ENCODE peak calls at places on chromosomes 12 and 14, in six cellular contexts. One of them, this sample, is unnamed.

GRCh38 chr14:95296595-95297365 is 22.9 kb downstream of the CLMN start:
- DNase-seq in A549: no peak
- DNase-seq in GM12878: no peak
- DNase-seq in endothelial cell of umbilical vein: no peak
- DNase-seq in K562: no peak
- DNase-seq in HepG2: no peak
- DNase-seq in this sample: no peak

GRCh38 chr12:1936406-1937320 is 18.2 kb upstream of the CACNA2D4 start:
- DNase-seq in A549: peak; percentile 71
- DNase-seq in endothelial cell of umbilical vein: peak; percentile 20
- DNase-seq in GM12878: no peak
- DNase-seq in K562: no peak
- DNase-seq in HepG2: no peak
- DNase-seq in this sample: no peak

GRCh38 chr14:56156096-56156495 is 37.9 kb downstream of the PELI2 start:
- DNase-seq in GM12878: no peak
- DNase-seq in K562: no peak
- DNase-seq in HepG2: no peak
- DNase-seq in endothelial cell of umbilical vein: no peak
- DNase-seq in A549: no peak
- DNase-seq in this sample: no peak

GRCh38 chr14:103930051-103930604 is 1.9 kb downstream of the TDRD9 start:
- DNase-seq in endothelial cell of umbilical vein: no peak
- DNase-seq in K562: no peak
- DNase-seq in HepG2: peak; percentile 48
- DNase-seq in GM12878: no peak
- DNase-seq in A549: no peak
- DNase-seq in this sample: peak; percentile 58

GRCh38 chr14:89773151-89773550 is 181.4 kb downstream of the EFCAB11 start:
- DNase-seq in endothelial cell of umbilical vein: no peak
- DNase-seq in GM12878: no peak
- DNase-seq in HepG2: no peak
- DNase-seq in A549: no peak
- DNase-seq in K562: no peak
- DNase-seq in this sample: no peak

GRCh38 chr14:85546390-85546789 is 16.4 kb downstream of the FLRT2 start:
- DNase-seq in GM12878: no peak
- DNase-seq in K562: no peak
- DNase-seq in HepG2: no peak
- DNase-seq in A549: no peak
- DNase-seq in endothelial cell of umbilical vein: no peak
- DNase-seq in this sample: no peak

GRCh38 chr12:41981758-41982157 is 162.9 kb downstream of the GXYLT1 start:
- DNase-seq in GM12878: no peak
- DNase-seq in A549: peak; percentile 46
- DNase-seq in K562: no peak
- DNase-seq in HepG2: no peak
- DNase-seq in endothelial cell of umbilical vein: no peak
- DNase-seq in this sample: no peak

GRCh38 chr12:59425798-59426197 is 170.0 kb upstream of the SLC16A7 start:
- DNase-seq in GM12878: no peak
- DNase-seq in A549: no peak
- DNase-seq in K562: no peak
- DNase-seq in HepG2: no peak
- DNase-seq in endothelial cell of umbilical vein: no peak
- DNase-seq in this sample: no peak

GRCh38 chr14:58082491-58083098 is 69.4 kb downstream of the ARMH4 start:
- DNase-seq in endothelial cell of umbilical vein: peak; percentile 81
- DNase-seq in A549: peak; percentile 74
- DNase-seq in K562: peak; percentile 18
- DNase-seq in GM12878: no peak
- DNase-seq in HepG2: no peak
- DNase-seq in this sample: peak; percentile 26

GRCh38 chr12:108845696-108846095 is 11.7 kb downstream of the SSH1 start:
- DNase-seq in endothelial cell of umbilical vein: no peak
- DNase-seq in K562: no peak
- DNase-seq in GM12878: no peak
- DNase-seq in HepG2: no peak
- DNase-seq in A549: no peak
- DNase-seq in this sample: peak; percentile 88

GRCh38 chr14:63996016-63996415 is 143.2 kb downstream of the SYNE2 start:
- DNase-seq in A549: no peak
- DNase-seq in endothelial cell of umbilical vein: no peak
- DNase-seq in GM12878: no peak
- DNase-seq in K562: no peak
- DNase-seq in HepG2: no peak
- DNase-seq in this sample: no peak

GRCh38 chr12:14948672-14949071 is 10.3 kb upstream of the ERP27 start:
- DNase-seq in A549: peak; percentile 44
- DNase-seq in K562: no peak
- DNase-seq in GM12878: peak; percentile 90
- DNase-seq in HepG2: no peak
- DNase-seq in endothelial cell of umbilical vein: peak; percentile 93
- DNase-seq in this sample: peak; percentile 92

GRCh38 chr14:32473476-32473875 is 144.4 kb downstream of the AKAP6 start:
- DNase-seq in HepG2: peak; percentile 69
- DNase-seq in A549: peak; percentile 64
- DNase-seq in endothelial cell of umbilical vein: no peak
- DNase-seq in K562: no peak
- DNase-seq in GM12878: no peak
- DNase-seq in this sample: no peak

GRCh38 chr14:64807588-64807987 is 72.1 kb downstream of the SPTB start:
- DNase-seq in K562: no peak
- DNase-seq in HepG2: no peak
- DNase-seq in GM12878: no peak
- DNase-seq in endothelial cell of umbilical vein: no peak
- DNase-seq in A549: no peak
- DNase-seq in this sample: no peak

GRCh38 chr14:52153939-52154338 is 85.1 kb upstream of the NID2 start:
- DNase-seq in GM12878: no peak
- DNase-seq in K562: no peak
- DNase-seq in HepG2: no peak
- DNase-seq in A549: no peak
- DNase-seq in endothelial cell of umbilical vein: no peak
- DNase-seq in this sample: no peak

GRCh38 chr14:77181603-77182437 is at the start of gene TMEM63C:
- DNase-seq in A549: peak; percentile 88
- DNase-seq in K562: no peak
- DNase-seq in endothelial cell of umbilical vein: no peak
- DNase-seq in HepG2: peak; percentile 29
- DNase-seq in GM12878: peak; percentile 21
- DNase-seq in this sample: peak; percentile 16

GRCh38 chr12:100404769-100405407 is 48.0 kb downstream of the SLC17A8 start:
- DNase-seq in endothelial cell of umbilical vein: peak; percentile 48
- DNase-seq in K562: peak; percentile 56
- DNase-seq in HepG2: peak; percentile 76
- DNase-seq in A549: peak; percentile 58
- DNase-seq in GM12878: peak; percentile 11
- DNase-seq in this sample: peak; percentile 79

GRCh38 chr12:14327717-14328116 is 37.8 kb upstream of the ATF7IP start:
- DNase-seq in GM12878: no peak
- DNase-seq in K562: no peak
- DNase-seq in A549: no peak
- DNase-seq in endothelial cell of umbilical vein: no peak
- DNase-seq in HepG2: no peak
- DNase-seq in this sample: peak; percentile 77

GRCh38 chr14:33271891-33272290 is 333.2 kb downstream of the NPAS3 start:
- DNase-seq in HepG2: no peak
- DNase-seq in A549: no peak
- DNase-seq in GM12878: no peak
- DNase-seq in endothelial cell of umbilical vein: no peak
- DNase-seq in K562: no peak
- DNase-seq in this sample: no peak

GRCh38 chr12:75011120-75011519 is 198.5 kb downstream of the KCNC2 start:
- DNase-seq in endothelial cell of umbilical vein: no peak
- DNase-seq in GM12878: no peak
- DNase-seq in HepG2: no peak
- DNase-seq in K562: no peak
- DNase-seq in A549: no peak
- DNase-seq in this sample: peak; percentile 19

DNA sequence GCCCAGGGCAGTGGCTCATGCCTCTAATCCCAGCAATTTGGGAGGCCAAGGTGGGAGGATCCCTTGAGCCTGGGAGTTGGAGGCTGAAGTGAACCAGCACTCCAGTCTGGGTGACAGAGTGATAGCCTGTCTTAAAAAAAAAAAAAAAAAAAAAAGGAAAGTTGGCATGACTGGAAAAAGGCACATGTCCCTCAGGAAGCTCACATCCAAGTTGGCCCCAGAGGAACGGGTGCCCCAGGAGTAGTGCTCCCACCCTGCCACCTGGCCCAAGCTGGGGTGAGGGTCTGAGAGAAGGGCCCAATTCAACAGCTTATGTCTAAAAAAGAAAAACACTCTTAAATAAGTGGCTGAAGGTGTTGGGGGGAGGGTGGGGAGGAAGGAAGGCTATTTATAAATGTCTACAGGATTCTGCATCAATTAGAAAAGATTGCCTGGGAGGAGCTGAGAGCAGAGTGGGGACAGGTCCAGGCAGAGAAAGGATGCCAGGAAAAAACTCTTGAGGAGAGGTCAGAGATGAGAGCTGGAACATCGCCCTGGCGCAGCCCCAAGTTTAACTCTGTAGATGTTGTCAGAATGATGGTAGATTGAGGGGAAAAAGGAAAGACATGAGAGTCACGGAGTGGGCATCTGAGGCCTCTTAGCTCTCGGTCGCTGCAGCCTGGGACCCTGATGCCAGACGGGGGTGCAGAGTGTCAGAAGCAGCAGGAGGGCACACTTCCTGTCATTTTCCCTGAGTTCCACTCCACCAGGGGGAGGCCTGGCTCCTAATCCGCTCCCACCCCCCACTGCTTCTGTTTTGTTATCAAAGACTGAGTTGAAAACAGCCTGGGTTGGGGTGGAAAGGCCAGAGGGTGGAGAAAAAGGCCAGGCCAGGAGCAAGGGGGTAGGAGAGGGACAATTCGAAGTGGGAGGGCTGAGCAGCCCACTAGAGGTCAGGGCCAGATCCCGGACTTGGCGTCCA is 7.3 kb downstream of the SPRYD3 start:
- DNase-seq in K562: peak; percentile 85
- DNase-seq in endothelial cell of umbilical vein: peak; percentile 35
- DNase-seq in A549: no peak
- DNase-seq in HepG2: no peak
- DNase-seq in GM12878: no peak
- DNase-seq in this sample: no peak
- TF ChIP-seq MAX in K562: no peak
- TF ChIP-seq MAX in endothelial cell of umbilical vein: no peak
- TF ChIP-seq MAX in A549: no peak
- TF ChIP-seq MAX in HepG2: no peak
- TF ChIP-seq MAX in GM12878: no peak
- TF ChIP-seq MAX in this sample: no peak

GRCh38 chr12:67927231-67927630 is 62.0 kb upstream of the IFNG-AS1 start:
- DNase-seq in endothelial cell of umbilical vein: no peak
- DNase-seq in GM12878: no peak
- DNase-seq in HepG2: no peak
- DNase-seq in A549: no peak
- DNase-seq in K562: no peak
- DNase-seq in this sample: no peak

GRCh38 chr12:67926063-67926462 is 63.2 kb upstream of the IFNG-AS1 start:
- DNase-seq in endothelial cell of umbilical vein: no peak
- DNase-seq in A549: no peak
- DNase-seq in GM12878: no peak
- DNase-seq in K562: no peak
- DNase-seq in HepG2: no peak
- DNase-seq in this sample: no peak

GRCh38 chr12:67928621-67929369 is 60.5 kb upstream of the IFNG-AS1 start:
- DNase-seq in A549: no peak
- DNase-seq in GM12878: no peak
- DNase-seq in K562: no peak
- DNase-seq in endothelial cell of umbilical vein: no peak
- DNase-seq in HepG2: no peak
- DNase-seq in this sample: no peak

GRCh38 chr12:67927815-67928214 is 61.4 kb upstream of the IFNG-AS1 start:
- DNase-seq in GM12878: no peak
- DNase-seq in endothelial cell of umbilical vein: no peak
- DNase-seq in HepG2: no peak
- DNase-seq in A549: no peak
- DNase-seq in K562: no peak
- DNase-seq in this sample: no peak

DNA sequence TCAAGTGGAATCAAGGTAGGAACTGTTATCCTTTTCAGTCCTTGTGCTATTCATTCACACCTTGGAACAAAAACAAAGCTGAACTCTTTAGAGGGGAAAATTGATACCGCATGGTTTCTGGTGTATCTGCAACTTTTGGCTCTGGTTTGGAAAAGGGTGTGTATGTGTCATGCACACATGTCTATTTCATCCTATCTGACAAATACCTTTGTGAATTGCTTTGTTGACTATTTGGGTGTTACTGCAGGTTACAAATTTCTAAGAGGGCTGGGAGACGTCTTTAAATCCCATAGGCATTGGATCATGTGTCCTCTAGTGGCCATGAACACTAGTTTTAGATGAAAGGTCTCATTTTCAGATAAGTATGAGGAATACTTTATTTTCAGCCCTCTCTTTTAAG is 59.9 kb upstream of the IFNG-AS1 start:
- DNase-seq in K562: no peak
- DNase-seq in endothelial cell of umbilical vein: no peak
- DNase-seq in GM12878: no peak
- DNase-seq in HepG2: no peak
- DNase-seq in A549: no peak
- DNase-seq in this sample: no peak
- TF ChIP-seq CTCF in K562: no peak
- TF ChIP-seq CTCF in endothelial cell of umbilical vein: no peak
- TF ChIP-seq CTCF in GM12878: no peak
- TF ChIP-seq CTCF in HepG2: no peak
- TF ChIP-seq CTCF in A549: no peak
- TF ChIP-seq CTCF in this sample: no peak

DNA sequence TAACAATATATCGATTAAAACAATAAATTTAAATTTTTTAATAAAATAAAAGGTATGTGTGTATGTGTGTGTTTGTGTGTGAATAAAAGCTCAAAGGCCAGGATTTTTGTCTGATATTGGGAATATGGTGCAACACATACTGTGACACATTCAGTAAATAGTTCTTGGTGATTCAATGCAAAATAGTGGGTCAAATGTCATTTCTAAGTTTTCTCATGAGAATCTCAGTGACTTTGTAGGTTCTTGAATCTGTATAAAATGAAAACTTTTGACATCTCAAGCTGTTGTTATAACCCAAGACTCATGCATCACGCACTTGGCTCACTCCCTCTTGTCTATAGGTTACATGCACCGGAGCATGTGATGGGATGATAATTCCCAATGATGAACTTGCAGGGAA is 16.2 kb upstream of the MED6 start:
- DNase-seq in A549: no peak
- DNase-seq in GM12878: no peak
- DNase-seq in endothelial cell of umbilical vein: no peak
- DNase-seq in HepG2: no peak
- DNase-seq in K562: no peak
- DNase-seq in this sample: no peak
- TF ChIP-seq MYC in A549: no peak
- TF ChIP-seq MYC in GM12878: no peak
- TF ChIP-seq MYC in endothelial cell of umbilical vein: no peak
- TF ChIP-seq MYC in HepG2: no peak
- TF ChIP-seq MYC in K562: no peak
- TF ChIP-seq MYC in this sample: no peak

GRCh38 chr12:124459852-124460645 is 107.4 kb downstream of the NCOR2 start:
- DNase-seq in endothelial cell of umbilical vein: no peak
- DNase-seq in K562: no peak
- DNase-seq in A549: no peak
- DNase-seq in GM12878: no peak
- DNase-seq in HepG2: no peak
- DNase-seq in this sample: no peak
- TF ChIP-seq MAX in endothelial cell of umbilical vein: no peak
- TF ChIP-seq MAX in K562: no peak
- TF ChIP-seq MAX in A549: no peak
- TF ChIP-seq MAX in GM12878: no peak
- TF ChIP-seq MAX in HepG2: no peak
- TF ChIP-seq MAX in this sample: no peak